ENCODE peak calls at places on chromosomes 2 and 18, in four cellular contexts. B is MCF 10A; Z is left cardiac atrium; O is activated CD4-positive, CD25-positive, alpha-beta regulatory T cell treated with anti-CD3 and anti-CD28 coated beads, Interleukin-2, amount 50 U/mL, for 16 hours. L is an unnamed sample.

GRCh38 chr18:68800075-68800474 is 2.2 kb downstream of the CCDC102B start:
- DNase-seq in B (no peak), Z (no peak), O (no peak), L (no peak)

GRCh38 chr18:39348757-39349156 is 1783.2 kb upstream of the CELF4 start:
- DNase-seq in B (no peak), Z (no peak), O (no peak), L (no peak)

GRCh38 chr2:222950886-222951285 is 90.0 kb downstream of the ACSL3 start:
- DNase-seq in B (peak; percentile 63), Z (no peak), O (no peak), L (no peak)

GRCh38 chr2:68888038-68888704 is 17.0 kb upstream of the BMP10 start:
- DNase-seq in B (no peak), Z (no peak), O (no peak), L (no peak)

GRCh38 chr2:217477583-217477982 is 525.2 kb downstream of the TNS1 start:
- DNase-seq in B (no peak), Z (no peak), O (no peak), L (no peak)

GRCh38 chr2:231280861-231281260 is 82.4 kb downstream of the ARMC9 start:
- DNase-seq in B (no peak), Z (no peak), O (no peak), L (no peak)

GRCh38 chr2:101961287-101962242 is 30.2 kb upstream of the IL1R2 start:
- DNase-seq in B (peak; percentile 99), Z (peak; percentile 83), O (no peak), L (peak; percentile 72)

GRCh38 chr2:223100061-223100511 is 48.1 kb downstream of the KCNE4 start:
- DNase-seq in B (no peak), Z (peak; percentile 61), O (no peak), L (peak; percentile 77)

GRCh38 chr2:49186050-49186648 is 31.8 kb upstream of the FSHR start:
- DNase-seq in B (no peak), Z (no peak), O (no peak), L (no peak)

GRCh38 chr2:98372121-98372520 is 25.9 kb downstream of the CNGA3 start:
- DNase-seq in B (no peak), Z (no peak), O (no peak), L (no peak)

GRCh38 chr2:11833601-11834000 is 87.2 kb downstream of the LPIN1 start:
- DNase-seq in B (no peak), Z (no peak), O (no peak), L (no peak)

GRCh38 chr2:130987519-130988425 is 105.5 kb downstream of the FAM168B start:
- DNase-seq in B (no peak), Z (no peak), O (no peak), L (no peak)